ENCODE peak calls at places on chromosomes 3 and 15, in six cellular contexts. One of them, this sample, is unnamed.

GRCh38 chr3:36852071-36852470 is 87.7 kb upstream of the DCLK3 start:
- DNase-seq in brain microvascular endothelial cell: no peak
- DNase-seq in mucosa of descending colon: no peak
- DNase-seq in heart left ventricle: no peak
- DNase-seq in adrenal gland: no peak
- DNase-seq in bronchial epithelial cell: no peak
- DNase-seq in this sample: no peak

GRCh38 chr3:131231710-131232348 is 149.7 kb upstream of the NUDT16 start:
- DNase-seq in heart left ventricle: no peak
- DNase-seq in bronchial epithelial cell: peak
- DNase-seq in brain microvascular endothelial cell: no peak
- DNase-seq in adrenal gland: no peak
- DNase-seq in mucosa of descending colon: no peak
- DNase-seq in this sample: no peak

GRCh38 chr3:69628956-69629355 is 110.3 kb upstream of the MITF start:
- DNase-seq in bronchial epithelial cell: no peak
- DNase-seq in mucosa of descending colon: no peak
- DNase-seq in heart left ventricle: no peak
- DNase-seq in adrenal gland: no peak
- DNase-seq in brain microvascular endothelial cell: no peak
- DNase-seq in this sample: no peak

GRCh38 chr3:177525987-177526712 is 328.9 kb upstream of the TBL1XR1 start:
- DNase-seq in adrenal gland: peak
- DNase-seq in brain microvascular endothelial cell: peak
- DNase-seq in bronchial epithelial cell: no peak
- DNase-seq in heart left ventricle: no peak
- DNase-seq in mucosa of descending colon: no peak
- DNase-seq in this sample: no peak

GRCh38 chr3:119380697-119381096 is 82.7 kb downstream of the TMEM39A start:
- DNase-seq in mucosa of descending colon: no peak
- DNase-seq in bronchial epithelial cell: no peak
- DNase-seq in brain microvascular endothelial cell: no peak
- DNase-seq in adrenal gland: no peak
- DNase-seq in heart left ventricle: no peak
- DNase-seq in this sample: no peak

GRCh38 chr3:24160424-24160823 is 215.3 kb downstream of the NR1D2 start:
- DNase-seq in heart left ventricle: no peak
- DNase-seq in bronchial epithelial cell: no peak
- DNase-seq in brain microvascular endothelial cell: no peak
- DNase-seq in adrenal gland: no peak
- DNase-seq in mucosa of descending colon: no peak
- DNase-seq in this sample: no peak

GRCh38 chr3:13251166-13251892 is 168.8 kb downstream of the NUP210 start:
- DNase-seq in heart left ventricle: peak
- DNase-seq in adrenal gland: no peak
- DNase-seq in mucosa of descending colon: no peak
- DNase-seq in brain microvascular endothelial cell: no peak
- DNase-seq in bronchial epithelial cell: no peak
- DNase-seq in this sample: no peak

GRCh38 chr3:80668600-80669281 is 900.9 kb upstream of the ROBO1 start:
- DNase-seq in heart left ventricle: no peak
- DNase-seq in adrenal gland: no peak
- DNase-seq in bronchial epithelial cell: no peak
- DNase-seq in mucosa of descending colon: no peak
- DNase-seq in brain microvascular endothelial cell: no peak
- DNase-seq in this sample: no peak

GRCh38 chr15:65077981-65078352 is 1.4 kb downstream of the KBTBD13 start:
- DNase-seq in heart left ventricle: peak
- DNase-seq in brain microvascular endothelial cell: peak
- DNase-seq in bronchial epithelial cell: peak
- DNase-seq in adrenal gland: peak
- DNase-seq in mucosa of descending colon: peak
- DNase-seq in this sample: no peak

GRCh38 chr3:113002676-113003075 is 11.9 kb downstream of the GTPBP8 start:
- DNase-seq in bronchial epithelial cell: no peak
- DNase-seq in adrenal gland: no peak
- DNase-seq in heart left ventricle: no peak
- DNase-seq in mucosa of descending colon: no peak
- DNase-seq in brain microvascular endothelial cell: no peak
- DNase-seq in this sample: no peak

GRCh38 chr15:36136054-36136453 is 443.4 kb upstream of the CDIN1 start:
- DNase-seq in mucosa of descending colon: no peak
- DNase-seq in adrenal gland: no peak
- DNase-seq in bronchial epithelial cell: peak
- DNase-seq in brain microvascular endothelial cell: no peak
- DNase-seq in heart left ventricle: no peak
- DNase-seq in this sample: no peak

GRCh38 chr3:126881861-126882260 is 101.1 kb upstream of the PLXNA1 start:
- DNase-seq in adrenal gland: no peak
- DNase-seq in brain microvascular endothelial cell: no peak
- DNase-seq in mucosa of descending colon: no peak
- DNase-seq in bronchial epithelial cell: no peak
- DNase-seq in heart left ventricle: no peak
- DNase-seq in this sample: no peak

GRCh38 chr15:54150255-54150654 is 172.0 kb downstream of the UNC13C start:
- DNase-seq in brain microvascular endothelial cell: peak
- DNase-seq in adrenal gland: no peak
- DNase-seq in bronchial epithelial cell: peak
- DNase-seq in mucosa of descending colon: no peak
- DNase-seq in heart left ventricle: no peak
- DNase-seq in this sample: no peak

GRCh38 chr3:160012108-160012507 is 23.5 kb downstream of the IL12A start:
- DNase-seq in bronchial epithelial cell: no peak
- DNase-seq in mucosa of descending colon: no peak
- DNase-seq in brain microvascular endothelial cell: no peak
- DNase-seq in adrenal gland: no peak
- DNase-seq in heart left ventricle: no peak
- DNase-seq in this sample: peak

GRCh38 chr3:86990171-86990733 is 697 bp downstream of the VGLL3 start:
- DNase-seq in heart left ventricle: peak
- DNase-seq in bronchial epithelial cell: peak
- DNase-seq in brain microvascular endothelial cell: no peak
- DNase-seq in mucosa of descending colon: peak
- DNase-seq in adrenal gland: no peak
- DNase-seq in this sample: no peak

GRCh38 chr3:141542989-141543388 is 56.2 kb downstream of the RASA2 start:
- DNase-seq in heart left ventricle: no peak
- DNase-seq in mucosa of descending colon: no peak
- DNase-seq in bronchial epithelial cell: no peak
- DNase-seq in brain microvascular endothelial cell: no peak
- DNase-seq in adrenal gland: no peak
- DNase-seq in this sample: no peak

GRCh38 chr3:115830764-115831395 is 207.6 kb downstream of the GAP43 start:
- DNase-seq in heart left ventricle: no peak
- DNase-seq in bronchial epithelial cell: peak
- DNase-seq in mucosa of descending colon: no peak
- DNase-seq in brain microvascular endothelial cell: no peak
- DNase-seq in adrenal gland: no peak
- DNase-seq in this sample: no peak

GRCh38 chr15:36884404-36885335 is 215.7 kb downstream of the MEIS2 start:
- DNase-seq in mucosa of descending colon: no peak
- DNase-seq in brain microvascular endothelial cell: no peak
- DNase-seq in bronchial epithelial cell: no peak
- DNase-seq in adrenal gland: no peak
- DNase-seq in heart left ventricle: no peak
- DNase-seq in this sample: no peak

GRCh38 chr15:48178612-48178931 is 477 bp upstream of the MYEF2 start:
- DNase-seq in bronchial epithelial cell: no peak
- DNase-seq in mucosa of descending colon: no peak
- DNase-seq in adrenal gland: no peak
- DNase-seq in heart left ventricle: no peak
- DNase-seq in brain microvascular endothelial cell: no peak
- DNase-seq in this sample: no peak
- H3K4me3 ChIP-seq in bronchial epithelial cell: peak
- H3K4me3 ChIP-seq in mucosa of descending colon: no peak
- H3K4me3 ChIP-seq in adrenal gland: peak
- H3K4me3 ChIP-seq in heart left ventricle: peak
- H3K4me3 ChIP-seq in brain microvascular endothelial cell: peak
- H3K4me3 ChIP-seq in this sample: peak

DNA sequence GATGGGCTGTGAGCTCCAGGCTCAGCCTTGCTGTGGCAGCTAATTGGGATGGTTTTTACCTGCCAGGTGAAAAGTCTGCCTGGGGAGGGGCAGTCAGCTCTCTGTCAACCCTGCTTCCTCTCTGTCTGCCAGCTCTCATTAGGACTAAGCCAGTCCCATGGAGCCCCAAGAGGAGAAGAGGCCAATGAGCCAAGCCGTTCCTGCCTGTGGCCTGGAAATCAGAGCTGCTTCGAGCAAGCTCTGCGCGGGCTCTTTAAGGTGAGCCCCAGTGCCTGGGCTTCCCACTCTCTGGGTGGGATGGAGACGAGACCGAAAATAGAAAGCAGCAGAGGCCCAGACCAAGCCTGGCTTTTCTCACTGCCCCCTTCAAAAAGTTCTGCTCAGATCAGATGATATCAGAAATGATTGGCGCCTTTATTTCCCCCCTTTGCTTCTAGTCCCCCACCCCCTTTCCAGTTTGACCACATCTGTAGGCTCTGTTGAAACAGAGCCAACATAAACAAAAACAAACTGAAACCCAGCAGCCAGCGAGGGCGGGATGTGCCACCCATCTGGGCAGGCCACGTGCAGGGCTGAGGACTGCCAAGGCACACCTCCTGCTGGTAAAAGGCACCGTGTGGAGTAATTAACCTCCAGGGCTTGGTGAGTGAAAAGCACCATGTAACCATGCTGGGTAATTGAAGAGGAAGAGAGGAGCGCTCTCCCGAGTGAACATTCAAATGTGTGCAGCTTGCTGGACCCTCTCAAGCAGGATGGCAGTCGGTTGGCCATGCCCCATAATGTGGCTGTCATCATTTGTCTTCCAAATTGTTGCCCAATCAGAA is 471.0 kb upstream of the PROK2 start:
- DNase-seq in heart left ventricle: no peak
- DNase-seq in bronchial epithelial cell: peak
- DNase-seq in adrenal gland: peak
- DNase-seq in brain microvascular endothelial cell: no peak
- DNase-seq in mucosa of descending colon: peak
- DNase-seq in this sample: no peak
- TF ChIP-seq CTCF in heart left ventricle: no peak
- TF ChIP-seq CTCF in bronchial epithelial cell: peak
- TF ChIP-seq CTCF in adrenal gland: no peak
- TF ChIP-seq CTCF in brain microvascular endothelial cell: peak
- TF ChIP-seq CTCF in mucosa of descending colon: no peak
- TF ChIP-seq CTCF in this sample: no peak

GRCh38 chr15:101244889-101245668 is 6.8 kb downstream of the CHSY1 start:
- DNase-seq in mucosa of descending colon: no peak
- DNase-seq in bronchial epithelial cell: no peak
- DNase-seq in heart left ventricle: no peak
- DNase-seq in brain microvascular endothelial cell: no peak
- DNase-seq in adrenal gland: no peak
- DNase-seq in this sample: no peak

GRCh38 chr15:101248274-101248673 is 3.6 kb downstream of the CHSY1 start:
- DNase-seq in heart left ventricle: no peak
- DNase-seq in adrenal gland: no peak
- DNase-seq in mucosa of descending colon: no peak
- DNase-seq in bronchial epithelial cell: no peak
- DNase-seq in brain microvascular endothelial cell: no peak
- DNase-seq in this sample: no peak

GRCh38 chr15:101246391-101246790 is 5.5 kb downstream of the CHSY1 start:
- DNase-seq in brain microvascular endothelial cell: no peak
- DNase-seq in heart left ventricle: no peak
- DNase-seq in mucosa of descending colon: no peak
- DNase-seq in adrenal gland: no peak
- DNase-seq in bronchial epithelial cell: no peak
- DNase-seq in this sample: no peak

GRCh38 chr15:101244039-101244781 is 7.6 kb downstream of the CHSY1 start:
- DNase-seq in adrenal gland: no peak
- DNase-seq in heart left ventricle: no peak
- DNase-seq in bronchial epithelial cell: no peak
- DNase-seq in mucosa of descending colon: no peak
- DNase-seq in brain microvascular endothelial cell: no peak
- DNase-seq in this sample: no peak

DNA sequence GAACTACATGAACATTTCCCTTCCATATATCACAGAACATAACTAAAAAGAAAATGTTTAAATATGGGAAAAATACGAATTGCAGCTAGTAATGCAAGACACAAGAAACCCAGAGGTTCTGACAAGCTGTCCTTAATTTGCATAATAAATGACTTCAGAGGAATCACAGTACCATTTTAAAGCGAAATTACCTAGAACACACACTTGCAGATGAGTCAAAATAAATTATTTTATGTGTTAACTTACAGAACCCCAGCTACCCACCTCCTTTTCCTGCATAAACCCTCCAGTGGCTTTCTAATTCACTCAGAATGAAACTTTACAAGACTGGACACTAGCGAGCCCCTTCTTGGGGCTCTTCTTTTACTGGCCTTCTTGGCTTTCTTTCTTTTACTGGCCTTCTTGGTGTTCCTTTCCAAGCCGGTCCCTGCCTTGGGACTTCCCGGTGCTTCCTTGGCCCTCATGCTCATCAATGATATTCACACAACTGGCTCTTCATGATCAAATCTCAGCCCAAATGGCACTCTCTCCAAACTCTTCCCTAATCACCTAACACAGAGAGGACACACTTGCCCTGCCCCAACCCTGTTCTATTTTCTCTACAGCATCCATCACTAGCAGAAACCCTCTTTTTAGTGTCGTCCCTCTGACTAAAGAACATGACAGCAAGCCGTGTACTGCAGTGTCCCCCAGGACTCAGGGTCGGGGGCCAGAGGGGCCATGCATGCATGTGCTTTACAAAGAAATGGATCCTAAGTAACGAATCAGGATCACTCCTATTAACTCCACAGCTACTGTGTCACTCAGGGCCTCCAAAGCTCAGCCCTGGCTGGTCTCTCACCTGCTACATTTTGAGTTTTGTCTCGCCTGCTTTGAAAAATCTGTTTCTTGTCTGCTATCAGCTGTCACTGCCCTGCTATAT is 4.8 kb downstream of the CHSY1 start:
- DNase-seq in heart left ventricle: no peak
- DNase-seq in brain microvascular endothelial cell: no peak
- DNase-seq in adrenal gland: no peak
- DNase-seq in bronchial epithelial cell: no peak
- DNase-seq in mucosa of descending colon: no peak
- DNase-seq in this sample: no peak
- H3K4me3 ChIP-seq in heart left ventricle: no peak
- H3K4me3 ChIP-seq in brain microvascular endothelial cell: no peak
- H3K4me3 ChIP-seq in adrenal gland: no peak
- H3K4me3 ChIP-seq in bronchial epithelial cell: no peak
- H3K4me3 ChIP-seq in mucosa of descending colon: no peak
- H3K4me3 ChIP-seq in this sample: no peak

GRCh38 chr15:27686376-27686775 is 412.7 kb downstream of the OCA2 start:
- DNase-seq in brain microvascular endothelial cell: peak
- DNase-seq in adrenal gland: no peak
- DNase-seq in mucosa of descending colon: no peak
- DNase-seq in bronchial epithelial cell: peak
- DNase-seq in heart left ventricle: no peak
- DNase-seq in this sample: no peak

GRCh38 chr15:27694506-27695077 is 404.5 kb downstream of the OCA2 start:
- DNase-seq in brain microvascular endothelial cell: no peak
- DNase-seq in heart left ventricle: no peak
- DNase-seq in adrenal gland: no peak
- DNase-seq in bronchial epithelial cell: peak
- DNase-seq in mucosa of descending colon: no peak
- DNase-seq in this sample: no peak

GRCh38 chr15:27692438-27692837 is 406.7 kb downstream of the OCA2 start:
- DNase-seq in adrenal gland: no peak
- DNase-seq in brain microvascular endothelial cell: no peak
- DNase-seq in bronchial epithelial cell: no peak
- DNase-seq in mucosa of descending colon: no peak
- DNase-seq in heart left ventricle: no peak
- DNase-seq in this sample: no peak

GRCh38 chr15:27686971-27687370 is 412.1 kb downstream of the OCA2 start:
- DNase-seq in brain microvascular endothelial cell: no peak
- DNase-seq in mucosa of descending colon: no peak
- DNase-seq in adrenal gland: no peak
- DNase-seq in heart left ventricle: no peak
- DNase-seq in bronchial epithelial cell: no peak
- DNase-seq in this sample: no peak

GRCh38 chr15:27690290-27690689 is 408.8 kb downstream of the OCA2 start:
- DNase-seq in mucosa of descending colon: no peak
- DNase-seq in bronchial epithelial cell: no peak
- DNase-seq in adrenal gland: no peak
- DNase-seq in heart left ventricle: no peak
- DNase-seq in brain microvascular endothelial cell: no peak
- DNase-seq in this sample: no peak
- TF ChIP-seq CTCF in mucosa of descending colon: no peak
- TF ChIP-seq CTCF in bronchial epithelial cell: no peak
- TF ChIP-seq CTCF in adrenal gland: no peak
- TF ChIP-seq CTCF in heart left ventricle: no peak
- TF ChIP-seq CTCF in brain microvascular endothelial cell: no peak
- TF ChIP-seq CTCF in this sample: no peak

This sample was measured in GM12864.